ENCODE peak calls at places on chromosomes 7 and 10, in five cellular contexts. One of them, this sample, is unnamed.

GRCh38 chr7:47371733-47372368 is 210.1 kb downstream of the TNS3 start:
- DNase-seq in GM19239: no peak
- DNase-seq in tibial artery: peak
- DNase-seq in GM12878: no peak
- DNase-seq in NB4: no peak
- DNase-seq in this sample: no peak

GRCh38 chr7:44290250-44290616 is 35.2 kb downstream of the CAMK2B start:
- DNase-seq in GM19239: no peak
- DNase-seq in tibial artery: peak
- DNase-seq in GM12878: no peak
- DNase-seq in NB4: no peak
- DNase-seq in this sample: peak

GRCh38 chr10:98262571-98262970 is 5.4 kb downstream of the LOXL4 start:
- DNase-seq in GM19239: no peak
- DNase-seq in NB4: peak
- DNase-seq in GM12878: no peak
- DNase-seq in tibial artery: no peak
- DNase-seq in this sample: no peak

GRCh38 chr7:4633012-4633411 is 49.1 kb upstream of the FOXK1 start:
- DNase-seq in NB4: peak
- DNase-seq in GM12878: no peak
- DNase-seq in GM19239: no peak
- DNase-seq in tibial artery: no peak
- DNase-seq in this sample: no peak

GRCh38 chr7:108016841-108017775 is 14.1 kb upstream of the LAMB1 start:
- DNase-seq in GM19239: no peak
- DNase-seq in GM12878: no peak
- DNase-seq in NB4: peak
- DNase-seq in tibial artery: no peak
- DNase-seq in this sample: no peak

GRCh38 chr10:60309891-60310290 is 79.8 kb downstream of the ANK3 start:
- DNase-seq in tibial artery: no peak
- DNase-seq in GM12878: no peak
- DNase-seq in GM19239: no peak
- DNase-seq in NB4: no peak
- DNase-seq in this sample: no peak

GRCh38 chr10:103605359-103606156 is 112.1 kb downstream of the NEURL1 start:
- DNase-seq in GM19239: peak
- DNase-seq in NB4: peak
- DNase-seq in GM12878: no peak
- DNase-seq in tibial artery: peak
- DNase-seq in this sample: peak

GRCh38 chr10:67936416-67936815 is 52.0 kb downstream of the SIRT1 start:
- DNase-seq in NB4: no peak
- DNase-seq in tibial artery: no peak
- DNase-seq in GM19239: no peak
- DNase-seq in GM12878: no peak
- DNase-seq in this sample: no peak

GRCh38 chr10:75428434-75429158 is 2.8 kb upstream of the LRMDA start:
- DNase-seq in GM19239: no peak
- DNase-seq in NB4: peak
- DNase-seq in GM12878: peak
- DNase-seq in tibial artery: no peak
- DNase-seq in this sample: no peak

GRCh38 chr10:1110674-1111119 is 54.5 kb downstream of the WDR37 start:
- DNase-seq in GM12878: no peak
- DNase-seq in NB4: no peak
- DNase-seq in GM19239: no peak
- DNase-seq in tibial artery: no peak
- DNase-seq in this sample: no peak

GRCh38 chr10:133129854-133130495 is 30.0 kb upstream of the KNDC1 start:
- DNase-seq in tibial artery: no peak
- DNase-seq in GM12878: no peak
- DNase-seq in GM19239: no peak
- DNase-seq in NB4: no peak
- DNase-seq in this sample: no peak

GRCh38 chr7:17408904-17409290 is 110.4 kb downstream of the AHR start:
- DNase-seq in tibial artery: no peak
- DNase-seq in GM19239: no peak
- DNase-seq in NB4: no peak
- DNase-seq in GM12878: no peak
- DNase-seq in this sample: no peak

GRCh38 chr7:149838992-149839408 is 825 bp downstream of the ZNF862 start:
- DNase-seq in GM19239: no peak
- DNase-seq in GM12878: no peak
- DNase-seq in NB4: no peak
- DNase-seq in tibial artery: no peak
- DNase-seq in this sample: no peak

GRCh38 chr7:88357295-88357694 is 50.6 kb upstream of the STEAP4 start:
- DNase-seq in NB4: no peak
- DNase-seq in GM12878: no peak
- DNase-seq in GM19239: no peak
- DNase-seq in tibial artery: no peak
- DNase-seq in this sample: no peak

GRCh38 chr10:30197186-30197585 is 137.8 kb upstream of the JCAD start:
- DNase-seq in tibial artery: no peak
- DNase-seq in GM19239: no peak
- DNase-seq in NB4: no peak
- DNase-seq in GM12878: no peak
- DNase-seq in this sample: no peak

GRCh38 chr7:151559557-151560183 is 40.0 kb upstream of the RHEB start:
- DNase-seq in GM12878: no peak
- DNase-seq in NB4: no peak
- DNase-seq in GM19239: no peak
- DNase-seq in tibial artery: no peak
- DNase-seq in this sample: no peak

GRCh38 chr7:130486114-130486962 is 5.5 kb upstream of the MEST start:
- DNase-seq in NB4: peak
- DNase-seq in tibial artery: no peak
- DNase-seq in GM12878: no peak
- DNase-seq in GM19239: no peak
- DNase-seq in this sample: peak

GRCh38 chr7:138436388-138436787 is 23.7 kb upstream of the TRIM24 start:
- DNase-seq in tibial artery: no peak
- DNase-seq in GM12878: no peak
- DNase-seq in GM19239: no peak
- DNase-seq in NB4: no peak
- DNase-seq in this sample: no peak

GRCh38 chr10:122561212-122561611 is 658 bp downstream of the DMBT1 start:
- DNase-seq in NB4: no peak
- DNase-seq in tibial artery: peak
- DNase-seq in GM19239: no peak
- DNase-seq in GM12878: no peak
- DNase-seq in this sample: no peak

GRCh38 chr10:1344846-1345245 is 288.7 kb downstream of the WDR37 start:
- DNase-seq in tibial artery: no peak
- DNase-seq in NB4: no peak
- DNase-seq in GM12878: no peak
- DNase-seq in GM19239: no peak
- DNase-seq in this sample: no peak

GRCh38 chr7:6623589-6624245 is 8.3 kb downstream of the ZNF853 start:
- DNase-seq in NB4: peak
- DNase-seq in GM19239: peak
- DNase-seq in tibial artery: no peak
- DNase-seq in GM12878: no peak
- DNase-seq in this sample: no peak

GRCh38 chr7:150417863-150418262 is 32.6 kb upstream of the GIMAP8 start:
- DNase-seq in NB4: no peak
- DNase-seq in GM12878: no peak
- DNase-seq in tibial artery: no peak
- DNase-seq in GM19239: no peak
- DNase-seq in this sample: no peak

GRCh38 chr7:20075992-20076813 is 141.0 kb downstream of the MACC1 start:
- DNase-seq in tibial artery: no peak
- DNase-seq in GM12878: no peak
- DNase-seq in GM19239: no peak
- DNase-seq in NB4: no peak
- DNase-seq in this sample: no peak

GRCh38 chr10:43199684-43200537 is 61.7 kb downstream of the CSGALNACT2 start:
- DNase-seq in GM12878: no peak
- DNase-seq in NB4: no peak
- DNase-seq in GM19239: no peak
- DNase-seq in tibial artery: peak
- DNase-seq in this sample: no peak

GRCh38 chr10:132684164-132684891 is 101.6 kb downstream of the NKX6-2 start:
- DNase-seq in tibial artery: peak
- DNase-seq in GM19239: peak
- DNase-seq in NB4: peak
- DNase-seq in GM12878: peak
- DNase-seq in this sample: peak

GRCh38 chr7:89761173-89761572 is 393.1 kb upstream of the STEAP1 start:
- DNase-seq in GM12878: no peak
- DNase-seq in GM19239: no peak
- DNase-seq in NB4: no peak
- DNase-seq in tibial artery: no peak
- DNase-seq in this sample: no peak

GRCh38 chr7:141737118-141737835 is 881 bp upstream of the SSBP1 start:
- DNase-seq in GM12878: no peak
- DNase-seq in GM19239: no peak
- DNase-seq in NB4: peak
- DNase-seq in tibial artery: no peak
- DNase-seq in this sample: no peak

GRCh38 chr7:17248527-17248926 is 49.9 kb upstream of the AHR start:
- DNase-seq in GM12878: no peak
- DNase-seq in tibial artery: no peak
- DNase-seq in NB4: no peak
- DNase-seq in GM19239: no peak
- DNase-seq in this sample: no peak

GRCh38 chr10:79942261-79943185 is 6.4 kb downstream of the SFTPD start:
- DNase-seq in NB4: no peak
- DNase-seq in GM19239: no peak
- DNase-seq in tibial artery: peak
- DNase-seq in GM12878: no peak
- DNase-seq in this sample: no peak

GRCh38 chr7:36663481-36663880 is 60.8 kb downstream of the AOAH start:
- DNase-seq in tibial artery: no peak
- DNase-seq in GM12878: no peak
- DNase-seq in NB4: no peak
- DNase-seq in GM19239: no peak
- DNase-seq in this sample: no peak

GRCh38 chr7:134327896-134328295 is 11.2 kb upstream of the SLC35B4 start:
- DNase-seq in GM19239: peak
- DNase-seq in tibial artery: no peak
- DNase-seq in NB4: peak
- DNase-seq in GM12878: peak
- DNase-seq in this sample: peak

GRCh38 chr10:71712572-71713134 is 6.9 kb downstream of the C10orf105 start:
- DNase-seq in NB4: no peak
- DNase-seq in GM19239: no peak
- DNase-seq in tibial artery: no peak
- DNase-seq in GM12878: no peak
- DNase-seq in this sample: no peak

GRCh38 chr10:132850896-132851295 is 64.9 kb upstream of the NKX6-2 start:
- DNase-seq in NB4: no peak
- DNase-seq in tibial artery: peak
- DNase-seq in GM12878: no peak
- DNase-seq in GM19239: no peak
- DNase-seq in this sample: no peak

GRCh38 chr10:74244097-74244685 is 93.2 kb downstream of the ADK start:
- DNase-seq in NB4: peak
- DNase-seq in tibial artery: no peak
- DNase-seq in GM19239: no peak
- DNase-seq in GM12878: no peak
- DNase-seq in this sample: no peak

GRCh38 chr7:36287371-36288241 is 102.1 kb upstream of the ANLN start:
- DNase-seq in tibial artery: no peak
- DNase-seq in NB4: peak
- DNase-seq in GM19239: no peak
- DNase-seq in GM12878: no peak
- DNase-seq in this sample: no peak

GRCh38 chr7:91894781-91895480 is 14.4 kb upstream of the MTERF1 start:
- DNase-seq in tibial artery: no peak
- DNase-seq in GM19239: no peak
- DNase-seq in GM12878: no peak
- DNase-seq in NB4: no peak
- DNase-seq in this sample: no peak

GRCh38 chr7:147298611-147299043 is 1182.0 kb downstream of the CNTNAP2 start:
- DNase-seq in GM12878: no peak
- DNase-seq in tibial artery: no peak
- DNase-seq in GM19239: no peak
- DNase-seq in NB4: no peak
- DNase-seq in this sample: no peak

GRCh38 chr10:101693701-101694055 is 1.3 kb downstream of the FBXW4 start:
- DNase-seq in NB4: peak
- DNase-seq in GM19239: peak
- DNase-seq in GM12878: no peak
- DNase-seq in tibial artery: no peak
- DNase-seq in this sample: no peak

GRCh38 chr7:36667007-36667406 is 57.3 kb downstream of the AOAH start:
- DNase-seq in tibial artery: no peak
- DNase-seq in GM12878: no peak
- DNase-seq in NB4: no peak
- DNase-seq in GM19239: no peak
- DNase-seq in this sample: no peak